ENCODE peak calls at places on chromosome 15, in eight cellular contexts. One of them, this sample, is unnamed.

GRCh38 chr15:42457445-42458442 is 33.2 kb downstream of the ZNF106 start:
- DNase-seq in Peyer's patch: no peak
- DNase-seq in uterus: peak; percentile 81
- DNase-seq in A549: no peak
- DNase-seq in HepG2: no peak
- DNase-seq in body of pancreas: peak; percentile 64
- DNase-seq in tibial nerve: no peak
- DNase-seq in esophagus muscularis mucosa: peak; percentile 93
- DNase-seq in this sample: peak; percentile 87

GRCh38 chr15:64979252-64979710 is 10.4 kb downstream of the SPG21 start:
- DNase-seq in Peyer's patch: no peak
- DNase-seq in uterus: no peak
- DNase-seq in A549: no peak
- DNase-seq in HepG2: no peak
- DNase-seq in body of pancreas: no peak
- DNase-seq in tibial nerve: no peak
- DNase-seq in esophagus muscularis mucosa: no peak
- DNase-seq in this sample: no peak

GRCh38 chr15:78406016-78406590 is 31.9 kb upstream of the IREB2 start:
- DNase-seq in Peyer's patch: no peak
- DNase-seq in uterus: no peak
- DNase-seq in A549: no peak
- DNase-seq in HepG2: no peak
- DNase-seq in body of pancreas: no peak
- DNase-seq in tibial nerve: no peak
- DNase-seq in esophagus muscularis mucosa: no peak
- DNase-seq in this sample: no peak

GRCh38 chr15:39300451-39301153 is 280.3 kb upstream of the THBS1 start:
- DNase-seq in Peyer's patch: no peak
- DNase-seq in uterus: no peak
- DNase-seq in A549: peak; percentile 30
- DNase-seq in HepG2: no peak
- DNase-seq in body of pancreas: no peak
- DNase-seq in tibial nerve: no peak
- DNase-seq in esophagus muscularis mucosa: no peak
- DNase-seq in this sample: no peak

GRCh38 chr15:38267416-38268022 is 14.9 kb downstream of the SPRED1 start:
- DNase-seq in Peyer's patch: no peak
- DNase-seq in uterus: no peak
- DNase-seq in A549: no peak
- DNase-seq in HepG2: no peak
- DNase-seq in body of pancreas: no peak
- DNase-seq in tibial nerve: no peak
- DNase-seq in esophagus muscularis mucosa: no peak
- DNase-seq in this sample: no peak

GRCh38 chr15:39472661-39473657 is 107.9 kb upstream of the THBS1 start:
- DNase-seq in Peyer's patch: peak; percentile 38
- DNase-seq in uterus: peak; percentile 98
- DNase-seq in A549: no peak
- DNase-seq in HepG2: no peak
- DNase-seq in body of pancreas: peak; percentile 94
- DNase-seq in tibial nerve: peak; percentile 76
- DNase-seq in esophagus muscularis mucosa: peak; percentile 98
- DNase-seq in this sample: peak; percentile 87

GRCh38 chr15:66400351-66400774 is 13.7 kb downstream of the MAP2K1 start:
- DNase-seq in Peyer's patch: no peak
- DNase-seq in uterus: no peak
- DNase-seq in A549: no peak
- DNase-seq in HepG2: no peak
- DNase-seq in body of pancreas: no peak
- DNase-seq in tibial nerve: no peak
- DNase-seq in esophagus muscularis mucosa: no peak
- DNase-seq in this sample: no peak

GRCh38 chr15:101615986-101616848 is 36.0 kb downstream of the TM2D3 start:
- DNase-seq in Peyer's patch: no peak
- DNase-seq in uterus: peak; percentile 62
- DNase-seq in A549: peak; percentile 57
- DNase-seq in HepG2: peak; percentile 60
- DNase-seq in body of pancreas: peak; percentile 67
- DNase-seq in tibial nerve: no peak
- DNase-seq in esophagus muscularis mucosa: no peak
- DNase-seq in this sample: peak; percentile 87

GRCh38 chr15:35319354-35319753 is 226.6 kb downstream of the DPH6 start:
- DNase-seq in Peyer's patch: no peak
- DNase-seq in uterus: no peak
- DNase-seq in A549: no peak
- DNase-seq in HepG2: no peak
- DNase-seq in body of pancreas: no peak
- DNase-seq in tibial nerve: no peak
- DNase-seq in esophagus muscularis mucosa: no peak
- DNase-seq in this sample: no peak

GRCh38 chr15:47337836-47338235 is 379.5 kb upstream of the SEMA6D start:
- DNase-seq in Peyer's patch: no peak
- DNase-seq in uterus: no peak
- DNase-seq in A549: no peak
- DNase-seq in HepG2: no peak
- DNase-seq in body of pancreas: no peak
- DNase-seq in tibial nerve: no peak
- DNase-seq in esophagus muscularis mucosa: no peak
- DNase-seq in this sample: no peak

GRCh38 chr15:31347067-31347975 is 20.7 kb downstream of the KLF13 start:
- DNase-seq in Peyer's patch: peak; percentile 78
- DNase-seq in uterus: no peak
- DNase-seq in A549: no peak
- DNase-seq in HepG2: no peak
- DNase-seq in body of pancreas: peak; percentile 15
- DNase-seq in tibial nerve: no peak
- DNase-seq in esophagus muscularis mucosa: no peak
- DNase-seq in this sample: no peak

GRCh38 chr15:56244811-56245576 is 1.3 kb upstream of the RFX7 start:
- DNase-seq in Peyer's patch: peak; percentile 77
- DNase-seq in uterus: peak; percentile 22
- DNase-seq in A549: no peak
- DNase-seq in HepG2: peak; percentile 85
- DNase-seq in body of pancreas: peak; percentile 64
- DNase-seq in tibial nerve: no peak
- DNase-seq in esophagus muscularis mucosa: no peak
- DNase-seq in this sample: peak; percentile 7

GRCh38 chr15:40943764-40944365 is 9.4 kb upstream of the CHAC1 start:
- DNase-seq in Peyer's patch: no peak
- DNase-seq in uterus: no peak
- DNase-seq in A549: no peak
- DNase-seq in HepG2: no peak
- DNase-seq in body of pancreas: no peak
- DNase-seq in tibial nerve: no peak
- DNase-seq in esophagus muscularis mucosa: no peak
- DNase-seq in this sample: no peak

GRCh38 chr15:69012761-69013364 is 1.6 kb upstream of the NOX5 start:
- DNase-seq in Peyer's patch: no peak
- DNase-seq in uterus: no peak
- DNase-seq in A549: no peak
- DNase-seq in HepG2: no peak
- DNase-seq in body of pancreas: no peak
- DNase-seq in tibial nerve: no peak
- DNase-seq in esophagus muscularis mucosa: peak; percentile 4
- DNase-seq in this sample: no peak

GRCh38 chr15:69003971-69004370 is 10.5 kb upstream of the NOX5 start:
- DNase-seq in Peyer's patch: no peak
- DNase-seq in uterus: no peak
- DNase-seq in A549: no peak
- DNase-seq in HepG2: no peak
- DNase-seq in body of pancreas: no peak
- DNase-seq in tibial nerve: no peak
- DNase-seq in esophagus muscularis mucosa: peak; percentile 10
- DNase-seq in this sample: no peak

GRCh38 chr15:69009353-69009752 is 5.1 kb upstream of the NOX5 start:
- DNase-seq in Peyer's patch: no peak
- DNase-seq in uterus: no peak
- DNase-seq in A549: no peak
- DNase-seq in HepG2: no peak
- DNase-seq in body of pancreas: no peak
- DNase-seq in tibial nerve: no peak
- DNase-seq in esophagus muscularis mucosa: peak; percentile 14
- DNase-seq in this sample: no peak

GRCh38 chr15:69011641-69012040 is 2.9 kb upstream of the NOX5 start:
- DNase-seq in Peyer's patch: no peak
- DNase-seq in uterus: no peak
- DNase-seq in A549: no peak
- DNase-seq in HepG2: no peak
- DNase-seq in body of pancreas: no peak
- DNase-seq in tibial nerve: no peak
- DNase-seq in esophagus muscularis mucosa: peak; percentile 24
- DNase-seq in this sample: no peak

DNA sequence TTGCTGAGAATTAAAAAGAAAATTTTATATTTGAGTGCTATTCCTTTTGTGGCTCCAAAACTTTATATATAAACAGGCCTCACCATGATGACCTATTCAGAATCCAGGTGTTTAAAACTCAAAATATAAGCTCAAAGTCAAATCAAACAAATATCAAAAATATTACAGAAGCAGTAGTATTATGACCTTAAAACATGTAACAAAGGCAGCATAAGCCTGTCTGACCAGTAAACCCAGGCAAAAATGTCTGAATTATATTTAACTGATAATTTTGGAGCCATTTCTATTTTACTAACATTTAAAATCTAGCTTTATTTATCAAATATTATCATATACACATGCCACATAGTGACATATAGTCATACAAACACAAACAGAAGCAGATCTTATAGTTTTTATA is 6.4 kb upstream of the NOX5 start:
- DNase-seq in Peyer's patch: no peak
- DNase-seq in uterus: no peak
- DNase-seq in A549: no peak
- DNase-seq in HepG2: no peak
- DNase-seq in body of pancreas: no peak
- DNase-seq in tibial nerve: no peak
- DNase-seq in esophagus muscularis mucosa: no peak
- DNase-seq in this sample: no peak
- H3K27ac ChIP-seq in Peyer's patch: no peak overlapping the region
- H3K27ac ChIP-seq in uterus: no peak overlapping the region
- H3K27ac ChIP-seq in A549: no peak overlapping the region
- H3K27ac ChIP-seq in HepG2: no peak overlapping the region
- H3K27ac ChIP-seq in body of pancreas: no peak overlapping the region
- H3K27ac ChIP-seq in tibial nerve: no peak overlapping the region
- H3K27ac ChIP-seq in esophagus muscularis mucosa: no peak overlapping the region
- H3K27ac ChIP-seq in this sample: no peak overlapping the region

DNA sequence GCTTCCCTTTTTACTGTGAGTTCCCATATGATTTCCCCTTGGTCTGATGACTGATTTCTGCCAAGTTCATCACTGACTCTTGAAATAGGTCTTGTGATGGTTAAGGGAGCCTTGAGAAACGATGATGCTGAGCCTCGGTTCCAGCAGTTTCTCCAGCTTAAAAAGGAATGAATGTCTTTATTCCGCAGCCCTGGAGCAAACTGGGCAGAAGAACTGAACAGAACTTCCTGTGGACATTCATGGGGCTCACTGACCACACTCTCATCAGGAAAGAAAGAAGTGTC is 29.3 kb upstream of the LDHAL6B start:
- DNase-seq in Peyer's patch: no peak
- DNase-seq in uterus: no peak
- DNase-seq in A549: no peak
- DNase-seq in HepG2: no peak
- DNase-seq in body of pancreas: no peak
- DNase-seq in tibial nerve: no peak
- DNase-seq in esophagus muscularis mucosa: no peak
- DNase-seq in this sample: no peak
- TF ChIP-seq POLR2A in Peyer's patch: no peak
- TF ChIP-seq POLR2A in uterus: no peak
- TF ChIP-seq POLR2A in A549: no peak
- TF ChIP-seq POLR2A in HepG2: no peak
- TF ChIP-seq POLR2A in body of pancreas: no peak
- TF ChIP-seq POLR2A in tibial nerve: no peak
- TF ChIP-seq POLR2A in esophagus muscularis mucosa: no peak
- TF ChIP-seq POLR2A in this sample: no peak

DNA sequence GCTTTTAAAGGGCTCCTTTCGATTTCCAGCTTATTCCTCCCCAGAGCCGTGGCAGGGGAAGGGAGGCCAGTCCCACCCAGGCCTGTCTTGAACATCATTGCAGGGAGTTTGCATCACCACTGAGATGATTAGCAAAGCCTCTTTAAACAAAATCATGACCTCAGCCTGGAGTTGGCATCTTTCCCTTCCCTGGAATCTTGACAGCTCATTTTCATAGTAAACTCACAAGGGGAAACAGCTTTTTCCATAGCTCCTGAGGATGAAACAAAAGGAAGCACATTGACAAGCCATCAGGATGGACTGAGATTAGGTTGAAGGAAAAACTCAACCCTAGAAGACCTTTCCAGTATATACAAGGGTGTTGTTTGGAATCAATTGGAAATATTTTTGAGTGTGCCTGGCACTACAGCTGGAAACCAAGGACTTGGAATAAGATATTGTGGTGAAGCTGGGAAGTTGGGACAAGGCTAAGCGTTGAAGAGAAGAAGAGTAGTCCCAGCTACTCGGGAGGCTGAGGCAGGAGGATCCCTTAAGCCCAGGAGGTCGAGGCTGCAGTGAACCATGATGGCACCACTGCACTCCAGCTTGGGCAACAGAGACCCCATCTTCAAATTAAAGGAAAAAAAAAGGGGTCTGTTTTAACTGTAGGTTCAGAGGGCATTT is 3.1 kb upstream of the LARP6 start:
- DNase-seq in Peyer's patch: no peak
- DNase-seq in uterus: peak; percentile 94
- DNase-seq in A549: peak; percentile 82
- DNase-seq in HepG2: no peak
- DNase-seq in body of pancreas: peak; percentile 67
- DNase-seq in tibial nerve: peak; percentile 78
- DNase-seq in esophagus muscularis mucosa: peak; percentile 95
- DNase-seq in this sample: peak; percentile 81
- H3K27ac ChIP-seq in Peyer's patch: peak overlapping the region; percentile 66
- H3K27ac ChIP-seq in uterus: peak overlapping the region; percentile 73
- H3K27ac ChIP-seq in A549: peak overlapping the region; percentile 89
- H3K27ac ChIP-seq in HepG2: no peak overlapping the region
- H3K27ac ChIP-seq in body of pancreas: no peak overlapping the region
- H3K27ac ChIP-seq in tibial nerve: peak overlapping the region; percentile 96
- H3K27ac ChIP-seq in esophagus muscularis mucosa: peak overlapping the region; percentile 66
- H3K27ac ChIP-seq in this sample: peak overlapping the region; percentile 96

DNA sequence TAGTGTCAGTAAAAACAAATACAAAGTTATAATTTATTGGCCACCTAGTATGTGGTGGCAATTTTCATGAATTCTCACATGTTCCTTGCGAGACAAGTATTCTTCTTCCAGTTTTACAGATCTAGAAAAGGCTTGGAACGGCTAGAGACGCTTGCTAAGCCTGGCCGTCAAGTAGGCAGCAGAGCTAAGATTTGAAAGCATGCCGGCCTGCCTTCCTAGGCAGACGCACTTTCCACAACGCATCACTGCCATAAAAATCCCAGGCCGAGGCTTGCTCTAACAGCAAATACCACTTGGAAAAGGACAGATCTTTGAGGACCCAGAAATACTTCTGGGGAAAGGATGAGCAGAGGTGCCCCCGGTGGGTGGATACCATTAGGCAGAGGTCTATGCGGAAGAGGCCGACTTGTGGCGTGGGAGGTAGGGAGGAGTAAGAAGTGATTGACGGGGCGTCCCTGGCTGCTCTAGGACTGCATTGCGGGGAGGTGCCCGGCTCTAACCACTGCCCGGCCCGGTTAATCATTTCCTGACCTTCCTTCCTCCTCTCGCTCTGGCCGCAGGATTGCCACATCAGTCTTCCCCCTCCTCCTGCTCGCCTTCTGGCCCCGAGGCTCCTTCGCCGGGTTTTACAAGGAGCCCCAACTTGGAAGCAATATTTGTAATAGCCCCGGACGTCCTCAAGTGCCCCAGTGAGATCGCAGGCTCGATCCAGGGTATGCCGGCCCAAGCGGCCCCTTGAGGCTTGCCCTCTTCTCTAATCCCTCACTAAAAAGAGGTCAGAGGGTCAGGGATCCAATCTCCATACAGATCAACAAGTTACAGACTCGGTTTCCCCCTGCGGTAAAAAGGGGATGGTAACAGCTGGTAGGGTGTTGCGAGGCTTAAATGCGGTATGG is 1.3 kb upstream of the USP3 start:
- DNase-seq in Peyer's patch: peak; percentile 90
- DNase-seq in uterus: peak; percentile 90
- DNase-seq in A549: peak; percentile 99
- DNase-seq in HepG2: peak; percentile 84
- DNase-seq in body of pancreas: peak; percentile 97
- DNase-seq in tibial nerve: peak; percentile 81
- DNase-seq in esophagus muscularis mucosa: peak; percentile 97
- DNase-seq in this sample: peak; percentile 94
- TF ChIP-seq POLR2A in Peyer's patch: peak; percentile 87
- TF ChIP-seq POLR2A in uterus: peak; percentile 42
- TF ChIP-seq POLR2A in A549: peak; percentile 39
- TF ChIP-seq POLR2A in HepG2: peak; percentile 61
- TF ChIP-seq POLR2A in body of pancreas: peak; percentile 77
- TF ChIP-seq POLR2A in tibial nerve: peak; percentile 72
- TF ChIP-seq POLR2A in esophagus muscularis mucosa: peak; percentile 63
- TF ChIP-seq POLR2A in this sample: no peak

This sample was measured in heart left ventricle.